ENCODE peak calls at places on chromosomes 3 and 15, in seven cellular contexts. F is stimulated activated CD4-positive, alpha-beta T cell treated with anti-CD3 and anti-CD28 coated beads, Interleukin-1b, Interleukin-23, amount 100 ng/mL, for 4 hours; W is cardiac septum; T is NCI-H1436; H is T1000; J is LoVo; R is Daoy. Q is an unnamed sample.

GRCh38 chr3:41202834-41203345 is 3.6 kb downstream of the CTNNB1 start:
- DNase-seq in F (no peak), W (no peak), T (no peak), H (peak), J (peak), R (peak), Q (no peak)

GRCh38 chr3:132032959-132033358 is 1.9 kb downstream of the CPNE4 start:
- DNase-seq in F (no peak), W (no peak), T (no peak), H (no peak), J (no peak), R (no peak), Q (no peak)

GRCh38 chr15:71588746-71589145 is 221.6 kb upstream of the NR2E3 start:
- DNase-seq in F (no peak), W (no peak), T (no peak), H (no peak), J (no peak), R (peak), Q (no peak)

GRCh38 chr15:101063891-101064794 is 145.0 kb downstream of the LRRK1 start:
- DNase-seq in F (no peak), W (peak), T (no peak), H (no peak), J (no peak), R (no peak), Q (peak)

GRCh38 chr3:128054363-128054762 is 2.1 kb downstream of the SEC61A1 start:
- DNase-seq in F (no peak), W (no peak), T (no peak), H (no peak), J (no peak), R (peak), Q (no peak)

GRCh38 chr3:54713031-54713430 is 214.8 kb downstream of the LRTM1 start:
- DNase-seq in F (no peak), W (no peak), T (no peak), H (no peak), J (no peak), R (no peak), Q (no peak)

GRCh38 chr15:98713585-98714001 is 65.3 kb downstream of the IGF1R start:
- DNase-seq in F (no peak), W (peak), T (no peak), H (no peak), J (no peak), R (peak), Q (no peak)

GRCh38 chr3:52238761-52239701 is at the start of gene TWF2:
- DNase-seq in F (peak), W (peak), T (peak), H (peak), J (peak), R (peak), Q (peak)

GRCh38 chr3:110198717-110199587 is 861.6 kb upstream of the DPPA4 start:
- DNase-seq in F (no peak), W (no peak), T (no peak), H (no peak), J (no peak), R (no peak), Q (peak)

GRCh38 chr3:111541911-111542483 is at the start of gene CD96:
- DNase-seq in F (peak), W (no peak), T (no peak), H (no peak), J (no peak), R (peak), Q (no peak)

GRCh38 chr3:192923731-192924130 is 6.1 kb upstream of the MB21D2 start:
- DNase-seq in F (no peak), W (no peak), T (no peak), H (no peak), J (peak), R (no peak), Q (no peak)